ENCODE peak calls at places on chromosome 18, in four cellular contexts. I, D, T and L are unnamed samples.

GRCh38 chr18:68833756-68834155 is 35.9 kb downstream of the CCDC102B start:
- DNase-seq in D (no peak), I (no peak), T (no peak), L (no peak)

GRCh38 chr18:12630136-12630535 is 27.8 kb downstream of the SPIRE1 start:
- DNase-seq in I (no peak), D (no peak), T (no peak), L (no peak)

GRCh38 chr18:45197526-45197970 is 417.7 kb upstream of the SLC14A2 start:
- DNase-seq in D (no peak), I (no peak), T (no peak), L (no peak)

GRCh38 chr18:74895686-74896085 is 298.0 kb downstream of the ZNF407 start:
- DNase-seq in I (no peak), D (no peak), T (no peak), L (no peak)

GRCh38 chr18:42053188-42053781 is 98.3 kb downstream of the PIK3C3 start:
- DNase-seq in T (peak), D (peak), I (peak), L (peak)

GRCh38 chr18:63823516-63824219 is 48.5 kb downstream of the SERPINB7 start:
- DNase-seq in T (peak), D (no peak), I (peak), L (peak)

GRCh38 chr18:78580835-78581339 is 398.7 kb upstream of the SALL3 start:
- DNase-seq in D (no peak), T (no peak), I (no peak), L (no peak)

GRCh38 chr18:12038082-12038660 is 55.5 kb upstream of the ANKRD62 start:
- DNase-seq in I (no peak), T (peak), D (no peak), L (peak)

GRCh38 chr18:58870130-58870529 is 5.5 kb downstream of the ZNF532 start:
- DNase-seq in D (no peak), T (no peak), I (no peak), L (no peak)

GRCh38 chr18:40868110-40868858 is 1086.8 kb upstream of the PIK3C3 start:
- DNase-seq in T (no peak), I (no peak), D (no peak), L (no peak)

GRCh38 chr18:71831039-71831438 is 713.1 kb downstream of the CBLN2 start:
- DNase-seq in I (no peak), D (no peak), T (no peak), L (no peak)